ENCODE peak calls at places on chromosomes 2 and 18, in ten cellular contexts. J is CD8-positive, alpha-beta memory T cell; H is fibroblast of lung; E is suprapubic skin; W is kidney; X is astrocyte of the cerebellum; K is left ventricle myocardium inferior; P is psoas muscle; U is SJSA1; A is fibroblast of mammary gland. G is an unnamed sample.

GRCh38 chr2:128361376-128362131 is 42.9 kb upstream of the HS6ST1 start:
- DNase-seq in W (peak; percentile 47), E (no peak), P (peak; percentile 40), X (no peak), U (no peak), A (no peak), K (no peak), H (no peak), J (no peak), G (no peak)

GRCh38 chr2:75656563-75656962 is 10.0 kb downstream of the MRPL19 start:
- DNase-seq in A (no peak), U (no peak), K (no peak), X (no peak), E (no peak), J (no peak), P (no peak), W (no peak), H (no peak), G (no peak)

GRCh38 chr2:37615808-37616673 is 55.4 kb downstream of the CDC42EP3 start:
- DNase-seq in K (peak; percentile 47), E (no peak), H (no peak), X (no peak), J (peak; percentile 67), W (peak; percentile 71), A (no peak), P (peak; percentile 67), U (peak; percentile 52), G (no peak)

GRCh38 chr2:14182227-14182946 is 450.1 kb upstream of the LRATD1 start:
- DNase-seq in W (peak; percentile 61), X (no peak), K (no peak), A (no peak), J (no peak), E (no peak), P (peak; percentile 46), H (no peak), U (no peak), G (peak; percentile 32)

GRCh38 chr2:129438501-129439057 is 540.9 kb upstream of the RAB6C start:
- DNase-seq in E (no peak), U (no peak), K (no peak), H (no peak), A (no peak), P (no peak), J (no peak), W (peak; percentile 50), X (no peak), G (no peak)

GRCh38 chr2:222358876-222359275 is 60.1 kb upstream of the PAX3 start:
- DNase-seq in J (no peak), A (no peak), H (peak; percentile 51), U (no peak), E (no peak), K (peak; percentile 37), X (peak; percentile 26), W (no peak), P (peak; percentile 72), G (no peak)

GRCh38 chr18:36578871-36579270 is 249.9 kb downstream of the TPGS2 start:
- DNase-seq in U (no peak), X (no peak), K (no peak), E (no peak), W (no peak), A (peak; percentile 49), H (peak; percentile 40), P (no peak), J (no peak), G (no peak)

GRCh38 chr18:28039078-28039477 is 137.9 kb downstream of the CDH2 start:
- DNase-seq in X (no peak), J (no peak), E (no peak), K (no peak), W (no peak), U (peak; percentile 40), P (no peak), H (peak; percentile 81), A (peak; percentile 58), G (no peak)

GRCh38 chr18:2846638-2847340 is at the start of gene EMILIN2:
- DNase-seq in A (peak; percentile 37), K (peak; percentile 75), P (peak; percentile 85), J (peak; percentile 31), U (peak; percentile 49), H (peak; percentile 41), X (no peak), W (peak; percentile 87), E (peak; percentile 94), G (peak; percentile 43)

GRCh38 chr2:136206613-136207012 is 88.7 kb upstream of the CXCR4 start:
- DNase-seq in X (no peak), P (no peak), K (no peak), H (no peak), U (no peak), J (no peak), W (no peak), A (no peak), E (no peak), G (no peak)

GRCh38 chr2:40451926-40452605 is at the start of gene SLC8A1:
- DNase-seq in K (peak; percentile 46), A (peak; percentile 44), E (no peak), W (peak; percentile 73), H (peak; percentile 61), U (peak; percentile 43), P (peak; percentile 51), X (no peak), J (no peak), G (peak; percentile 63)

GRCh38 chr2:77169426-77169825 is 352.8 kb downstream of the LRRTM4 start:
- DNase-seq in J (no peak), P (no peak), W (no peak), X (no peak), K (no peak), E (no peak), H (no peak), A (no peak), U (no peak), G (no peak)

GRCh38 chr2:117957616-117958015 is 56.3 kb downstream of the CCDC93 start:
- DNase-seq in E (no peak), J (no peak), W (no peak), A (no peak), H (no peak), X (no peak), K (no peak), P (no peak), U (no peak), G (no peak)

GRCh38 chr2:144675731-144676130 is 155.8 kb upstream of the ZEB2 start:
- DNase-seq in W (no peak), J (no peak), A (no peak), U (no peak), K (no peak), P (no peak), E (no peak), H (no peak), X (no peak), G (no peak)

GRCh38 chr2:181680055-181680936 is at the start of gene NEUROD1:
- DNase-seq in P (no peak), U (no peak), J (no peak), X (no peak), H (no peak), W (peak; percentile 35), A (no peak), K (no peak), E (no peak), G (peak; percentile 14)

GRCh38 chr2:216408426-216409315 is 3.6 kb upstream of the SMARCAL1 start:
- DNase-seq in H (no peak), U (no peak), W (no peak), K (no peak), E (no peak), P (no peak), A (no peak), J (no peak), X (no peak), G (no peak)

GRCh38 chr18:46894124-46894523 is 23.2 kb downstream of the PIAS2 start:
- DNase-seq in K (no peak), J (no peak), H (no peak), U (no peak), E (no peak), X (no peak), W (no peak), A (no peak), P (no peak), G (no peak)

GRCh38 chr18:46903406-46903805 is 13.9 kb downstream of the PIAS2 start:
- DNase-seq in A (no peak), U (no peak), H (no peak), P (no peak), K (no peak), E (no peak), J (no peak), X (no peak), W (no peak), G (no peak)

DNA sequence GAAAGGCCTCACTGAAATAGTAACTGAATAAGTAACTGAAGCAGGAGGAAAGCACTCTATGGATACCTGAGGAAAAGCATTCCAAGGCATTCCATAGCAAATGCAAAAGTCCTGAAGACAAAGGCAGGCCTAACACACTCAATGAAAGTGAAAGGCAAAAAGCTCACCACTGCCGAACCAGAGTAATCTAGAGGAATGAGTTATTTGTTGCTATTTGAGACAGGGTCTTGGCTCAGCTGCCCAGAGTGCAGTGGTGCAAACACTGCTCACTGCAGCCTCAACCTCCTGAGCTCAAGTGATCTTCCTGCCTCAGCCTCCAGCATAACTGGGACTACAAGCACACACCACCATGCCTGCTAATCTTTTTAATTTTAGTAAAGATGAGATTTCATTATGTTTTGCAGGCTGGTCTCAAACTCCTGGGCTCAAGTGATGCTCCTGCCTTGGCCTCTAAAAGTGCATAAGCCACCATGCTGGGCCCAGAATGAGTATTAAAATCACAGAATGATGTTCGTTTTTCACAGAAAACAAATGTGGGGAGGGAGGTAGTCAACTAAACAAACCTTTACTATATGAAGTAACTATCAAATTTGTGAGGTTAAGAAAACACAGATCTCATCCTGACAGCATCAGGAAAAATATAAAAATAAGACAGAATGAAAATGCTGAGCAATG is 17.9 kb downstream of the PIAS2 start:
- DNase-seq in H (peak; percentile 19), E (no peak), J (no peak), K (no peak), U (no peak), A (no peak), P (no peak), X (no peak), W (no peak), G (no peak)
- H3K4me3 ChIP-seq in H (no peak overlapping the region), E (no peak overlapping the region), J (no peak overlapping the region), K (no peak overlapping the region), U (no peak overlapping the region), A (no peak overlapping the region), P (no peak overlapping the region), X (no peak overlapping the region), W (no peak overlapping the region), G (no peak overlapping the region)

GRCh38 chr2:173402405-173402974 is 47.8 kb downstream of the CDCA7 start:
- DNase-seq in U (peak; percentile 61), J (peak; percentile 61), K (peak; percentile 71), H (peak; percentile 65), A (peak; percentile 82), P (peak; percentile 83), W (peak; percentile 82), E (peak; percentile 86), X (peak; percentile 76), G (peak; percentile 64)
- H3K4me3 ChIP-seq in U (peak overlapping the region; percentile 9), J (no peak overlapping the region), K (peak overlapping the region; percentile 48), H (no peak overlapping the region), A (no peak overlapping the region), P (peak overlapping the region; percentile 56), W (peak overlapping the region; percentile 32), E (peak overlapping the region; percentile 19), X (peak overlapping the region; percentile 5), G (no peak overlapping the region)

GRCh38 chr2:121486191-121486590 is 44.5 kb upstream of the RNU4ATAC start:
- DNase-seq in X (no peak), H (no peak), W (no peak), K (no peak), P (no peak), E (no peak), A (no peak), J (no peak), U (no peak), G (no peak)
- H3K4me3 ChIP-seq in X (no peak overlapping the region), H (no peak overlapping the region), W (no peak overlapping the region), K (no peak overlapping the region), P (no peak overlapping the region), E (no peak overlapping the region), A (no peak overlapping the region), J (no peak overlapping the region), U (no peak overlapping the region), G (no peak overlapping the region)

GRCh38 chr2:164840458-164840929 is 1.1 kb downstream of the COBLL1 start:
- DNase-seq in P (peak; percentile 69), E (peak; percentile 69), J (no peak), W (peak; percentile 91), A (no peak), U (peak; percentile 8), K (peak; percentile 44), H (peak; percentile 6), X (no peak), G (peak; percentile 36)
- H3K4me3 ChIP-seq in P (peak overlapping the region; percentile 90), E (peak overlapping the region; percentile 96), J (no peak overlapping the region), W (peak overlapping the region; percentile 82), A (peak overlapping the region; percentile 49), U (peak overlapping the region; percentile 74), K (peak overlapping the region; percentile 90), H (peak overlapping the region; percentile 69), X (peak overlapping the region; percentile 80), G (peak overlapping the region; percentile 89)